ENCODE peak calls at places on chromosomes 13 and 19, in four cellular contexts. C is CD8-positive, alpha-beta T cell; H is heart right ventricle; A is omental fat pad. L is an unnamed sample.
A peak's percentile ranks its signal among the peaks of the same experiment; 100 is the strongest.

GRCh38 chr13:39910833-39911232 is 255.4 kb downstream of the COG6 start:
- DNase-seq in C (no peak), H (peak; percentile 21), A (no peak), L (no peak)

GRCh38 chr13:73767191-73767741 is 366.9 kb downstream of the KLF12 start:
- DNase-seq in C (peak; percentile 51), H (no peak), A (no peak), L (no peak)

GRCh38 chr13:106499905-106500304 is 35.6 kb downstream of the EFNB2 start:
- DNase-seq in C (no peak), H (no peak), A (no peak), L (no peak)

GRCh38 chr19:58317481-58318072 is 9.2 kb upstream of the ZSCAN22 start:
- DNase-seq in C (no peak), H (no peak), A (no peak), L (no peak)

GRCh38 chr19:5339950-5340636 is 519 bp downstream of the PTPRS start:
- DNase-seq in C (no peak), H (no peak), A (no peak), L (no peak)

GRCh38 chr13:111120913-111121312 is 5.8 kb downstream of the ARHGEF7 start:
- DNase-seq in C (no peak), H (no peak), A (no peak), L (no peak)

GRCh38 chr19:34295103-34295502 is 40.7 kb downstream of the GARRE1 start:
- DNase-seq in C (no peak), H (no peak), A (no peak), L (no peak)

GRCh38 chr19:1411255-1412191 is 4.1 kb downstream of the DAZAP1 start:
- DNase-seq in C (peak; percentile 63), H (peak; percentile 75), A (no peak), L (no peak)

GRCh38 chr13:35016362-35017148 is 74.5 kb downstream of the NBEA start:
- DNase-seq in C (no peak), H (no peak), A (no peak), L (no peak)

GRCh38 chr19:13163609-13164364 is 13.6 kb downstream of the IER2 start:
- DNase-seq in C (peak; percentile 63), H (peak; percentile 70), A (no peak), L (peak; percentile 88)

GRCh38 chr13:64997438-64997837 is 2232.7 kb downstream of the PCDH9 start:
- DNase-seq in C (no peak), H (no peak), A (no peak), L (no peak)

GRCh38 chr13:41763772-41764171 is 197.1 kb downstream of the VWA8 start:
- DNase-seq in C (no peak), H (no peak), A (no peak), L (no peak)

GRCh38 chr19:49475995-49476880 is 2.2 kb downstream of the FLT3LG start:
- DNase-seq in C (peak; percentile 77), H (peak; percentile 52), A (no peak), L (no peak)

GRCh38 chr13:98438246-98439135 is 138.4 kb downstream of the STK24 start:
- DNase-seq in C (no peak), H (no peak), A (no peak), L (no peak)

L was measured in uterus.